ENCODE peak calls at places on chromosome 20, in seven cellular contexts. R is adrenal gland, A is heart left ventricle, J is uterus, L is body of pancreas, B is stomach, U is testis. I is an unnamed sample.

GRCh38 chr20:61919239-61919638 is 146.4 kb downstream of the TAF4 start:
- DNase-seq in L (no peak), U (no peak), J (no peak), A (no peak), B (no peak), R (no peak), I (no peak)

GRCh38 chr20:34222208-34222607 is 19.0 kb upstream of the ASIP start:
- DNase-seq in U (no peak), L (peak; percentile 8), A (no peak), J (peak; percentile 28), R (no peak), B (no peak), I (no peak)

GRCh38 chr20:61287583-61287982 is 35.5 kb downstream of the CDH4 start:
- DNase-seq in R (no peak), B (no peak), U (no peak), J (no peak), L (no peak), A (no peak), I (no peak)

GRCh38 chr20:4946585-4947378 is 54.5 kb downstream of the SLC23A2 start:
- DNase-seq in U (no peak), A (no peak), J (no peak), L (no peak), B (no peak), R (no peak), I (no peak)

GRCh38 chr20:62042025-62042820 is 23.5 kb downstream of the TAF4 start:
- DNase-seq in B (no peak), J (no peak), L (no peak), R (peak; percentile 33), U (no peak), A (no peak), I (no peak)

GRCh38 chr20:4366076-4366475 is 350.7 kb upstream of the RNF24 start:
- DNase-seq in A (no peak), U (no peak), R (no peak), B (no peak), L (no peak), J (no peak), I (no peak)

GRCh38 chr20:43545837-43546578 is 12.8 kb upstream of the SGK2 start:
- DNase-seq in R (no peak), L (no peak), J (no peak), U (no peak), B (no peak), A (no peak), I (no peak)

GRCh38 chr20:24648919-24649318 is 179.5 kb downstream of the SYNDIG1 start:
- DNase-seq in U (no peak), B (no peak), J (no peak), R (no peak), L (no peak), A (no peak), I (no peak)

GRCh38 chr20:41009960-41010359 is 18.7 kb upstream of the TOP1 start:
- DNase-seq in R (no peak), U (no peak), A (no peak), L (no peak), B (no peak), J (no peak), I (peak; percentile 30)

GRCh38 chr20:22763257-22763906 is 179.0 kb upstream of the FOXA2 start:
- DNase-seq in L (no peak), R (no peak), A (peak; percentile 75), B (peak; percentile 60), J (peak; percentile 22), U (no peak), I (no peak)

GRCh38 chr20:23305098-23305497 is 45.5 kb upstream of the NXT1 start:
- DNase-seq in B (no peak), L (no peak), U (peak; percentile 56), J (no peak), R (no peak), A (no peak), I (no peak)

GRCh38 chr20:8557711-8558110 is 425.6 kb downstream of the PLCB1 start:
- DNase-seq in A (no peak), J (no peak), B (no peak), U (no peak), L (no peak), R (no peak), I (no peak)

GRCh38 chr20:25052255-25053206 is 5.4 kb downstream of the ACSS1 start:
- DNase-seq in J (peak; percentile 54), B (peak; percentile 22), R (no peak), U (peak; percentile 38), L (no peak), A (peak; percentile 35), I (no peak)

GRCh38 chr20:5118220-5119142 is 1.3 kb downstream of the PCNA start:
- DNase-seq in B (no peak), R (no peak), A (no peak), U (no peak), J (no peak), L (no peak), I (no peak)

GRCh38 chr20:258963-259362 is 1.4 kb downstream of the DEFB132 start:
- DNase-seq in R (no peak), J (no peak), L (peak; percentile 13), U (no peak), B (no peak), A (no peak), I (peak; percentile 18)

GRCh38 chr20:24328901-24329300 is 140.5 kb upstream of the SYNDIG1 start:
- DNase-seq in U (no peak), J (no peak), B (no peak), L (no peak), A (no peak), R (no peak), I (no peak)

DNA sequence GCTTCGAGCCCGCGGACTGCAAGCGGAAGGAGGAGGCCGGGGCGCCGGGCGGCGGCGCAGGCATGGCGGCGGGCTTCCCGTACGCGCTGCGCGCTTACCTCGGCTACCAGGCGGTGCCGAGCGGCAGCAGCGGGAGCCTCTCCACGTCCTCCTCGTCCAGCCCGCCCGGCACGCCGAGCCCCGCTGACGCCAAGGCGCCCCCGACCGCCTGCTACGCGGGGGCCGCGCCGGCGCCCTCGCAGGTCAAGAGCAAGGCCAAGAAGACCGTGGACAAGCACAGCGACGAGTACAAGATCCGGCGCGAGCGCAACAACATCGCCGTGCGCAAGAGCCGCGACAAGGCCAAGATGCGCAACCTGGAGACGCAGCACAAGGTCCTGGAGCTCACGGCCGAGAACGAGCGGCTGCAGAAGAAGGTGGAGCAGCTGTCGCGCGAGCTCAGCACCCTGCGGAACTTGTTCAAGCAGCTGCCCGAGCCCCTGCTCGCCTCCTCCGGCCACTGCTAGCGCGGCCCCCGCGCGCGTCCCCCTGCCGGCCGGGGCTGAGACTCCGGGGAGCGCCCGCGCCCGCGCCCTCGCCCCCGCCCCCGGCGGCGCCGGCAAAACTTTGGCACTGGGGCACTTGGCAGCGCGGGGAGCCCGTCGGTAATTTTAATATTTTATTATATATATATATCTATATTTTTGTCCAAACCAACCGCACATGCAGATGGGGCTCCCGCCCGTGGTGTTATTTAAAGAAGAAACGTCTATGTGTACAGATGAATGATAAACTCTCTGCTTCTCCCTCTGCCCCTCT is 1.1 kb downstream of the CEBPB start:
- DNase-seq in U (peak; percentile 66), B (peak; percentile 47), A (peak; percentile 59), R (peak; percentile 46), J (no peak), L (peak; percentile 68), I (peak; percentile 69)
- TF ChIP-seq POLR2A in U (no peak), B (no peak), A (no peak), R (peak; percentile 62), J (peak; percentile 54), L (peak; percentile 78), I (peak; percentile 70)

GRCh38 chr20:37243937-37244571 is 17.6 kb downstream of the GHRH start:
- DNase-seq in L (peak; percentile 35), U (peak; percentile 34), B (peak; percentile 53), J (no peak), R (peak; percentile 62), A (peak; percentile 81), I (no peak)
- TF ChIP-seq POLR2A in L (no peak), U (no peak), B (no peak), J (no peak), R (no peak), A (no peak), I (no peak)

GRCh38 chr20:54133434-54134427 is 40.1 kb downstream of the CYP24A1 start:
- DNase-seq in B (no peak), A (no peak), U (no peak), R (no peak), L (no peak), J (no peak), I (no peak)

GRCh38 chr20:54129350-54129749 is 44.4 kb downstream of the CYP24A1 start:
- DNase-seq in L (no peak), U (no peak), A (no peak), B (no peak), R (no peak), J (no peak), I (no peak)

GRCh38 chr20:54131675-54132611 is 41.8 kb downstream of the CYP24A1 start:
- DNase-seq in B (no peak), A (no peak), U (no peak), R (no peak), L (no peak), J (no peak), I (no peak)

GRCh38 chr20:54134445-54135220 is 39.2 kb downstream of the CYP24A1 start:
- DNase-seq in R (no peak), J (no peak), B (no peak), L (no peak), A (no peak), U (no peak), I (no peak)

DNA sequence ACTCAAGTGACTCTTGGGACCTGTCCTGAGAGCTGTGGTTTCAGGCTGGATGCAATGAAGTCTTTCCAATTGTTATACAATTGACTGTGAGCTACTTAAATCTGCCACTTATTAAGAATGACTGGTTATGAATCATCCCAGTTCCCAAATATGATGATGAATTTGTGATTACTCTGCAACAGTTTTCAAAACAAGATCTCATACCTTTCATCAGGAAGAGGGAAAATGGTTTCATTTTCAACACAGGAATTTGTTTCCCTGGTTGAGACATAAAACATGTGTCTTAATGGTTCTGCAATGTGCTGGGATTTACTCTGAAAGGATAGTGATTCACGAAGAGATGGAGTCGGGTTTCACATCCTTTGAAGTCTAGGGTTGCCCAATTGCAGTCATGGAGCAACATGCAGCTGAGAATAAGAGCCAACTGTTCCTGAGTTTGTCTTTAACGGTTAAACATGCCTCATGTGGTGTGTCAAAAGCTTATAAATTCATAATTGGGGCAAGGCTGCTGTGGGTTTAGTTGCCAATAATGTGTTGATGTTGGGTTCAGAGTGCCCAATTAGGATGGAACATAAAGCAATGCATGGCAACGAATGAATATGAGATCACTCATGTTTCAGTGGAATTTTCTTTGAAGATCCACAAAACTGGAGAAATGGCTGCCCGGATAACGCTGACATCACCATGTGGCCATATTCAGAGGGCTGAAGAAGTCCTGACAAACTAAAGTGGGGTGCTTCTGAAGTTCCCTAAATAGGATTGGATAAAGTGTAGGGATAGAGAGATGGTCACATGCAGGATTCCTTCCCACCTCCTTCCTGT is 41.0 kb downstream of the CYP24A1 start:
- DNase-seq in R (peak; percentile 26), B (no peak), U (no peak), A (no peak), J (peak; percentile 71), L (no peak), I (no peak)
- TF ChIP-seq POLR2A in R (no peak), B (no peak), U (no peak), A (no peak), J (no peak), L (no peak), I (no peak)

DNA sequence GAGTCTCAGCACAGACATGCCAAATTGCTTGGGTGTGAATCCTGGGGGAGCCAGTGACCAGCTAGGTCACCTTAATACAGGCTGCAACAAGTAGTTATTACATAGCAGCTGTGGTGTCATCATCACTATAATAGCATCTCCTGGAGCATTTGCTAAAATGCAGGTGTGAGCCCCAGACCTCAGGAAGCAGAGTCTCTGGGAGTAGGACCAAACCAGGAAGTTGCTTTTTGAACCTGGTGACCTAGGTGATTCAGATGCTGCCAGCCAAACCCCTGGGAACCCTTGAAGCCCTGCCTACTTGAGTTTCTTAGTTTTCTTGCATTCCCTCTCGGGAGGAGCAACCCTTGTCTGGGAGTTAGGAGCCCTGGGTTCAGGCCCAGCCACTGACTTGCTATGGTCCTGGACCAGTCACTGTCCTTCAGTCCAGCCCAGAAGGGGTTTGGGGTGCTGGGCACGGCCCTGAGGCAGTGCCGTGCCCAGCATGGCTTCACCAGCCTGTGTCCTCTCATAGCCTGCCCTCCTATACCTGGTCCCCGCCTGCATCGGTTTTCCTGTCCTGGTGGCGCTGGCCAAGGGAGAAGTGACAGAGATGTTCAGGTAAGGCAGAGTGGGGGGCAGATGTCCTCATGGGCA is 39.3 kb upstream of the ID1 start:
- DNase-seq in B (no peak), A (no peak), L (no peak), R (no peak), J (no peak), U (no peak), I (no peak)
- TF ChIP-seq POLR2A in B (no peak), A (no peak), L (no peak), R (no peak), J (no peak), U (no peak), I (no peak)